ENCODE peak calls at places on chromosomes 12 and 14, in eight cellular contexts. K is cardiac fibroblast, B is neural progenitor cell, F is K562, C is IMR-90, X is spleen, R is astrocyte of the cerebellum, G is Peyer's patch. D is an unnamed sample.

GRCh38 chr14:75832621-75833297 is 149.0 kb downstream of the TGFB3 start:
- DNase-seq in C (peak; percentile 87), G (no peak), R (peak; percentile 65), F (peak; percentile 77), K (peak; percentile 71), B (no peak), X (no peak), D (peak; percentile 88)

GRCh38 chr12:129659927-129660326 is 243.9 kb downstream of the TMEM132D start:
- DNase-seq in R (peak; percentile 88), F (peak; percentile 61), G (no peak), X (no peak), C (no peak), B (no peak), K (no peak), D (peak; percentile 91)

GRCh38 chr12:132866251-132866828 is 21.1 kb downstream of the CHFR start:
- DNase-seq in R (no peak), X (no peak), C (peak; percentile 73), K (peak; percentile 87), B (no peak), G (no peak), F (no peak), D (peak; percentile 15)

GRCh38 chr12:24198936-24199644 is 249.6 kb upstream of the SOX5 start:
- DNase-seq in B (no peak), C (no peak), G (no peak), F (no peak), X (no peak), K (no peak), R (peak; percentile 38), D (peak; percentile 58)

GRCh38 chr14:101131451-101131916 is 228.0 kb upstream of the RTL1 start:
- DNase-seq in F (no peak), K (no peak), C (no peak), G (no peak), B (no peak), X (no peak), R (no peak), D (no peak)

GRCh38 chr14:103372552-103373304 is 12.5 kb upstream of the MARK3 start:
- DNase-seq in K (peak; percentile 97), R (peak; percentile 73), X (no peak), G (no peak), F (peak; percentile 82), C (peak; percentile 97), B (peak; percentile 12), D (peak; percentile 93)

GRCh38 chr12:28320353-28320752 is 130.1 kb downstream of the CCDC91 start:
- DNase-seq in X (no peak), R (no peak), K (no peak), B (no peak), G (no peak), C (no peak), F (no peak), D (no peak)

GRCh38 chr14:79294506-79294905 is 916.8 kb downstream of the DIO2 start:
- DNase-seq in K (peak; percentile 50), C (peak; percentile 55), F (no peak), B (no peak), G (no peak), X (no peak), R (no peak), D (no peak)

GRCh38 chr14:34502826-34503225 is 36.7 kb downstream of the EAPP start:
- DNase-seq in C (peak; percentile 49), G (no peak), B (no peak), X (no peak), R (no peak), F (no peak), K (peak; percentile 59), D (peak; percentile 79)

GRCh38 chr12:94813314-94813713 is 163.0 kb upstream of the TMCC3 start:
- DNase-seq in X (no peak), G (no peak), F (no peak), B (no peak), K (no peak), R (no peak), C (no peak), D (no peak)

GRCh38 chr12:113253532-113254285 is 32.4 kb downstream of the TPCN1 start:
- DNase-seq in C (no peak), R (no peak), B (no peak), K (no peak), F (no peak), X (no peak), G (peak; percentile 20), D (no peak)

GRCh38 chr12:72012874-72013273 is 74.2 kb downstream of the TPH2 start:
- DNase-seq in R (no peak), F (no peak), C (no peak), G (no peak), K (no peak), X (no peak), B (no peak), D (no peak)

GRCh38 chr14:29930283-29930682 is 2.6 kb upstream of the PRKD1 start:
- DNase-seq in X (no peak), B (no peak), K (peak; percentile 63), F (no peak), R (no peak), G (no peak), C (peak; percentile 47), D (peak; percentile 42)

GRCh38 chr12:55927588-55928502 is at the start of gene PYM1:
- DNase-seq in R (no peak), C (peak; percentile 50), B (peak; percentile 92), G (peak; percentile 87), F (peak; percentile 95), X (peak; percentile 95), K (peak; percentile 79), D (peak; percentile 57)

GRCh38 chr14:106459971-106460730 is 933.8 kb downstream of the TMEM121 start:
- DNase-seq in R (no peak), B (no peak), C (no peak), F (peak; percentile 15), G (no peak), X (no peak), K (no peak), D (no peak)

GRCh38 chr12:1250641-1251040 is 259.6 kb downstream of the ERC1 start:
- DNase-seq in G (no peak), R (no peak), X (no peak), B (no peak), K (no peak), F (no peak), C (no peak), D (peak; percentile 13)

GRCh38 chr14:65229431-65230286 is 127.3 kb upstream of the MAX start:
- DNase-seq in B (peak; percentile 68), X (peak; percentile 85), R (no peak), G (peak; percentile 76), C (no peak), F (peak; percentile 33), K (peak; percentile 54), D (peak; percentile 54)

GRCh38 chr12:67758119-67758873 is 109.8 kb downstream of the DYRK2 start:
- DNase-seq in F (no peak), R (no peak), C (no peak), K (no peak), B (no peak), G (no peak), X (peak; percentile 77), D (no peak)

GRCh38 chr12:9702239-9702638 is 30.7 kb downstream of the CLECL1 start:
- DNase-seq in K (no peak), B (no peak), R (no peak), G (no peak), X (peak; percentile 80), F (no peak), C (no peak), D (no peak)

DNA sequence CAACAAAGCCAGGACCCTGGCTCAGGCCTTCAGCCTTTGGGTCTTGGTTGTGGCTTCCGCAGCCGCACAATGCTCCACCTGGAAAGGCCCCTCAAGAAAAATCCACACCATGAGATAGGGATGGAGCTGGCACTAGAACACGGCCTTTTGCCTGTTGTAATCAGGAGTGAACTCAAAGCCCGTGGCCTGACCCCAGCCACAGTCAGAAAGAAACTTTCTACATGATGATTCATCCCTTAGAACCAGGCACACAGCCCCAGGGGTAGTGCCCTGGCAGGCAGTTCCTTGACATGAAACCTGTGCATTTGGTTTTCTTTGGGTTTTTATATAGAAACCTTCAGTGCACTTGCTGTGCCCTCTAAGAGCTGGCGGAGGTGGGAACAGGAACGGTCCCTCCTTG is 5.1 kb downstream of the CLMN start:
- DNase-seq in F (no peak), K (peak; percentile 52), R (no peak), X (no peak), B (no peak), G (no peak), C (no peak), D (peak; percentile 22)
- TF ChIP-seq CTCF in F (no peak), K (no peak), R (no peak), X (no peak), B (no peak), G (no peak), C (no peak), D (no peak)

GRCh38 chr12:64780531-64781373 is 21.5 kb upstream of the GNS start:
- DNase-seq in G (peak; percentile 84), R (no peak), B (peak; percentile 81), C (no peak), F (no peak), K (no peak), X (peak; percentile 88), D (no peak)
- TF ChIP-seq CTCF in G (peak; percentile 19), R (no peak), B (peak; percentile 17), C (no peak), F (no peak), K (no peak), X (no peak), D (no peak)

GRCh38 chr12:54140958-54141388 is 47.8 kb downstream of the SMUG1 start:
- DNase-seq in R (no peak), G (no peak), B (peak; percentile 48), C (no peak), K (no peak), X (no peak), F (no peak), D (no peak)

GRCh38 chr12:54136844-54137580 is 51.8 kb downstream of the SMUG1 start:
- DNase-seq in R (no peak), F (no peak), K (no peak), G (no peak), B (no peak), X (no peak), C (no peak), D (no peak)

GRCh38 chr12:54138219-54138618 is 50.6 kb downstream of the SMUG1 start:
- DNase-seq in X (no peak), F (no peak), C (no peak), G (peak; percentile 1), R (no peak), K (no peak), B (no peak), D (no peak)

GRCh38 chr12:54141534-54142475 is 47.0 kb downstream of the SMUG1 start:
- DNase-seq in R (no peak), G (no peak), C (no peak), F (no peak), B (no peak), K (peak; percentile 63), X (no peak), D (no peak)

DNA sequence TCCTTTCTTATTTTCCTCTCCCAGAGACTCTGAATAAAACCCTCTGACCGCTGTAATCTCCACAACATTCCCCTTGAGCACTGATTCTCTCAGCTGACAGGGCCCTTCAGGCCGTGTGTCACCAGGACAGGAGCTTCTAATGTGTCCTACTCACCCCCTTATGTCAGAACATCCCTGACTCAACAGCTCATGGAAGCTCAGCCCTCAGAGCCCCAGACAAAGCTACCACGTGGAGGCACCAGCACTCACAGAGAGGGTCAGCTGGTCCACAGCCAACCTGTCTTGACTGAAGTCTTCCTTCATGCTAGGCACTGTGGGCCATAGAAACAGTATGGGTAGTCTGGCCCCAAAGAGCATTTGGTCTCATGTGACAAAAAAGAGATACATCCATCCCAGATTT is 49.8 kb downstream of the SMUG1 start:
- DNase-seq in G (peak; percentile 15), B (no peak), C (no peak), R (no peak), X (no peak), F (no peak), K (no peak), D (no peak)
- TF ChIP-seq CTCF in G (no peak), B (no peak), C (no peak), R (no peak), X (no peak), F (no peak), K (no peak), D (no peak)

GRCh38 chr12:73935817-73936216 is 601.8 kb upstream of the ATXN7L3B start:
- DNase-seq in R (no peak), G (no peak), X (no peak), C (no peak), K (no peak), B (peak; percentile 25), F (no peak), D (peak; percentile 5)
- TF ChIP-seq CTCF in R (no peak), G (no peak), X (no peak), C (no peak), K (no peak), B (peak; percentile 51), F (no peak), D (peak; percentile 40)